ENCODE peak calls at places on chromosomes 1 and 21, in four cellular contexts. One of them, this sample, is unnamed.
A peak's percentile ranks its signal among the peaks of the same experiment; 100 is the strongest.

GRCh38 chr1:211336161-211336560 is 9.5 kb downstream of the TRAF5 start:
- DNase-seq in omental fat pad: no peak
- DNase-seq in memory B cell: no peak
- DNase-seq in ascending aorta: no peak
- DNase-seq in this sample: no peak

GRCh38 chr1:27659497-27660299 is 12.3 kb downstream of the IFI6 start:
- DNase-seq in omental fat pad: peak; percentile 81
- DNase-seq in memory B cell: peak; percentile 91
- DNase-seq in ascending aorta: peak; percentile 96
- DNase-seq in this sample: peak; percentile 74

GRCh38 chr1:202076050-202076511 is 46.6 kb upstream of the GPR37L1 start:
- DNase-seq in omental fat pad: no peak
- DNase-seq in memory B cell: no peak
- DNase-seq in ascending aorta: no peak
- DNase-seq in this sample: peak; percentile 88

GRCh38 chr1:173392895-173393654 is 84.1 kb upstream of the PRDX6 start:
- DNase-seq in omental fat pad: no peak
- DNase-seq in memory B cell: no peak
- DNase-seq in ascending aorta: no peak
- DNase-seq in this sample: peak; percentile 80

GRCh38 chr1:114286179-114286578 is 132.5 kb upstream of the SYT6 start:
- DNase-seq in omental fat pad: no peak
- DNase-seq in memory B cell: no peak
- DNase-seq in ascending aorta: no peak
- DNase-seq in this sample: peak; percentile 4

GRCh38 chr1:44676484-44677200 is 2.1 kb downstream of the ARMH1 start:
- DNase-seq in omental fat pad: no peak
- DNase-seq in memory B cell: no peak
- DNase-seq in ascending aorta: no peak
- DNase-seq in this sample: peak; percentile 17

GRCh38 chr1:185375583-185375982 is 58.5 kb upstream of the IVNS1ABP start:
- DNase-seq in omental fat pad: no peak
- DNase-seq in memory B cell: no peak
- DNase-seq in ascending aorta: peak; percentile 67
- DNase-seq in this sample: peak; percentile 16

GRCh38 chr1:64900916-64901315 is 65.4 kb downstream of the JAK1 start:
- DNase-seq in omental fat pad: no peak
- DNase-seq in memory B cell: no peak
- DNase-seq in ascending aorta: no peak
- DNase-seq in this sample: peak; percentile 24

GRCh38 chr1:63731117-63732043 is 42.4 kb upstream of the ROR1 start:
- DNase-seq in omental fat pad: no peak
- DNase-seq in memory B cell: no peak
- DNase-seq in ascending aorta: peak; percentile 68
- DNase-seq in this sample: peak; percentile 98

GRCh38 chr1:244778356-244778755 is 57.1 kb upstream of the COX20 start:
- DNase-seq in omental fat pad: no peak
- DNase-seq in memory B cell: no peak
- DNase-seq in ascending aorta: no peak
- DNase-seq in this sample: peak; percentile 86

GRCh38 chr1:166952002-166952746 is 23.2 kb downstream of the ILDR2 start:
- DNase-seq in omental fat pad: no peak
- DNase-seq in memory B cell: no peak
- DNase-seq in ascending aorta: no peak
- DNase-seq in this sample: peak; percentile 82

GRCh38 chr1:87335175-87335992 is 6.7 kb downstream of the LMO4 start:
- DNase-seq in omental fat pad: no peak
- DNase-seq in memory B cell: peak; percentile 60
- DNase-seq in ascending aorta: peak; percentile 81
- DNase-seq in this sample: peak; percentile 51

GRCh38 chr21:45294509-45295291 is 7.0 kb upstream of the POFUT2 start:
- DNase-seq in omental fat pad: no peak
- DNase-seq in memory B cell: no peak
- DNase-seq in ascending aorta: peak; percentile 97
- DNase-seq in this sample: no peak

GRCh38 chr1:159598196-159598595 is 10.6 kb downstream of the APCS start:
- DNase-seq in omental fat pad: no peak
- DNase-seq in memory B cell: no peak
- DNase-seq in ascending aorta: no peak
- DNase-seq in this sample: peak; percentile 97

GRCh38 chr1:112723511-112723839 is 8.3 kb upstream of the PPM1J start:
- DNase-seq in omental fat pad: no peak
- DNase-seq in memory B cell: no peak
- DNase-seq in ascending aorta: no peak
- DNase-seq in this sample: no peak

GRCh38 chr1:9198538-9199361 is 35.8 kb upstream of the H6PD start:
- DNase-seq in omental fat pad: no peak
- DNase-seq in memory B cell: no peak
- DNase-seq in ascending aorta: no peak
- DNase-seq in this sample: no peak

GRCh38 chr21:43195131-43196021 is 26.6 kb downstream of the CRYAA start:
- DNase-seq in omental fat pad: no peak
- DNase-seq in memory B cell: peak; percentile 8
- DNase-seq in ascending aorta: peak; percentile 48
- DNase-seq in this sample: no peak

GRCh38 chr1:110190282-110190929 is 19.7 kb upstream of the KCNC4 start:
- DNase-seq in omental fat pad: no peak
- DNase-seq in memory B cell: no peak
- DNase-seq in ascending aorta: peak; percentile 72
- DNase-seq in this sample: no peak

GRCh38 chr1:179883739-179884138 is 1.7 kb downstream of the TOR1AIP1 start:
- DNase-seq in omental fat pad: no peak
- DNase-seq in memory B cell: no peak
- DNase-seq in ascending aorta: no peak
- DNase-seq in this sample: peak; percentile 19